ENCODE peak calls at places on chromosome 5, in ten cellular contexts. One of them, this sample, is unnamed.

GRCh38 chr5:5291357-5291756 is 131.1 kb upstream of the ICE1 start:
- DNase-seq in A549: no peak
- DNase-seq in stomach: no peak
- DNase-seq in ovary: peak
- DNase-seq in suprapubic skin: no peak
- DNase-seq in tibial nerve: no peak
- DNase-seq in SK-N-SH: no peak
- DNase-seq in K562: no peak
- DNase-seq in HepG2: no peak
- DNase-seq in transverse colon: no peak
- DNase-seq in this sample: no peak

GRCh38 chr5:170408189-170408588 is 19.0 kb upstream of the KCNMB1 start:
- DNase-seq in A549: no peak
- DNase-seq in stomach: no peak
- DNase-seq in ovary: no peak
- DNase-seq in suprapubic skin: no peak
- DNase-seq in tibial nerve: no peak
- DNase-seq in SK-N-SH: peak
- DNase-seq in K562: no peak
- DNase-seq in HepG2: no peak
- DNase-seq in transverse colon: no peak
- DNase-seq in this sample: no peak

GRCh38 chr5:139600336-139600949 is 39.3 kb downstream of the UBE2D2 start:
- DNase-seq in A549: peak
- DNase-seq in stomach: no peak
- DNase-seq in ovary: no peak
- DNase-seq in suprapubic skin: no peak
- DNase-seq in tibial nerve: no peak
- DNase-seq in SK-N-SH: no peak
- DNase-seq in K562: no peak
- DNase-seq in HepG2: no peak
- DNase-seq in transverse colon: no peak
- DNase-seq in this sample: no peak

GRCh38 chr5:100889165-100889564 is 13.9 kb downstream of the ST8SIA4 start:
- DNase-seq in A549: no peak
- DNase-seq in stomach: no peak
- DNase-seq in ovary: no peak
- DNase-seq in suprapubic skin: no peak
- DNase-seq in tibial nerve: no peak
- DNase-seq in SK-N-SH: no peak
- DNase-seq in K562: no peak
- DNase-seq in HepG2: no peak
- DNase-seq in transverse colon: no peak
- DNase-seq in this sample: no peak

GRCh38 chr5:135587849-135588248 is 9.1 kb upstream of the CXCL14 start:
- DNase-seq in A549: no peak
- DNase-seq in stomach: no peak
- DNase-seq in ovary: no peak
- DNase-seq in suprapubic skin: peak
- DNase-seq in tibial nerve: no peak
- DNase-seq in SK-N-SH: no peak
- DNase-seq in K562: no peak
- DNase-seq in HepG2: no peak
- DNase-seq in transverse colon: no peak
- DNase-seq in this sample: no peak

GRCh38 chr5:67416986-67417385 is 220.4 kb upstream of the CD180 start:
- DNase-seq in A549: no peak
- DNase-seq in stomach: no peak
- DNase-seq in ovary: no peak
- DNase-seq in suprapubic skin: no peak
- DNase-seq in tibial nerve: no peak
- DNase-seq in SK-N-SH: no peak
- DNase-seq in K562: no peak
- DNase-seq in HepG2: no peak
- DNase-seq in transverse colon: no peak
- DNase-seq in this sample: no peak

GRCh38 chr5:138274189-138274853 is at the start of gene GFRA3:
- DNase-seq in A549: no peak
- DNase-seq in stomach: no peak
- DNase-seq in ovary: peak
- DNase-seq in suprapubic skin: no peak
- DNase-seq in tibial nerve: no peak
- DNase-seq in SK-N-SH: peak
- DNase-seq in K562: peak
- DNase-seq in HepG2: no peak
- DNase-seq in transverse colon: no peak
- DNase-seq in this sample: peak

GRCh38 chr5:179806250-179807045 is at the start of gene MGAT4B:
- DNase-seq in A549: no peak
- DNase-seq in stomach: peak
- DNase-seq in ovary: peak
- DNase-seq in suprapubic skin: peak
- DNase-seq in tibial nerve: peak
- DNase-seq in SK-N-SH: peak
- DNase-seq in K562: peak
- DNase-seq in HepG2: no peak
- DNase-seq in transverse colon: peak
- DNase-seq in this sample: peak

GRCh38 chr5:98977723-98978122 is 48.9 kb upstream of the CHD1 start:
- DNase-seq in A549: no peak
- DNase-seq in stomach: peak
- DNase-seq in ovary: no peak
- DNase-seq in suprapubic skin: no peak
- DNase-seq in tibial nerve: no peak
- DNase-seq in SK-N-SH: no peak
- DNase-seq in K562: no peak
- DNase-seq in HepG2: no peak
- DNase-seq in transverse colon: no peak
- DNase-seq in this sample: no peak

GRCh38 chr5:60844429-60844890 is 391 bp upstream of the ELOVL7 start:
- DNase-seq in A549: peak
- DNase-seq in stomach: no peak
- DNase-seq in ovary: no peak
- DNase-seq in suprapubic skin: no peak
- DNase-seq in tibial nerve: no peak
- DNase-seq in SK-N-SH: no peak
- DNase-seq in K562: no peak
- DNase-seq in HepG2: peak
- DNase-seq in transverse colon: no peak
- DNase-seq in this sample: no peak

GRCh38 chr5:175621971-175622370 is 35.9 kb upstream of the HRH2 start:
- DNase-seq in A549: no peak
- DNase-seq in stomach: no peak
- DNase-seq in ovary: no peak
- DNase-seq in suprapubic skin: no peak
- DNase-seq in tibial nerve: no peak
- DNase-seq in SK-N-SH: no peak
- DNase-seq in K562: no peak
- DNase-seq in HepG2: no peak
- DNase-seq in transverse colon: no peak
- DNase-seq in this sample: no peak

GRCh38 chr5:178637356-178638069 is 10.7 kb upstream of the CLK4 start:
- DNase-seq in A549: no peak
- DNase-seq in stomach: no peak
- DNase-seq in ovary: no peak
- DNase-seq in suprapubic skin: no peak
- DNase-seq in tibial nerve: no peak
- DNase-seq in SK-N-SH: no peak
- DNase-seq in K562: no peak
- DNase-seq in HepG2: no peak
- DNase-seq in transverse colon: no peak
- DNase-seq in this sample: no peak

GRCh38 chr5:103456476-103456875 is 106.1 kb downstream of the NUDT12 start:
- DNase-seq in A549: no peak
- DNase-seq in stomach: no peak
- DNase-seq in ovary: no peak
- DNase-seq in suprapubic skin: no peak
- DNase-seq in tibial nerve: no peak
- DNase-seq in SK-N-SH: no peak
- DNase-seq in K562: no peak
- DNase-seq in HepG2: no peak
- DNase-seq in transverse colon: no peak
- DNase-seq in this sample: no peak

GRCh38 chr5:103458497-103459040 is 104.0 kb downstream of the NUDT12 start:
- DNase-seq in A549: no peak
- DNase-seq in stomach: no peak
- DNase-seq in ovary: no peak
- DNase-seq in suprapubic skin: no peak
- DNase-seq in tibial nerve: no peak
- DNase-seq in SK-N-SH: no peak
- DNase-seq in K562: no peak
- DNase-seq in HepG2: no peak
- DNase-seq in transverse colon: no peak
- DNase-seq in this sample: no peak

GRCh38 chr5:103465891-103466290 is 96.7 kb downstream of the NUDT12 start:
- DNase-seq in A549: no peak
- DNase-seq in stomach: no peak
- DNase-seq in ovary: no peak
- DNase-seq in suprapubic skin: no peak
- DNase-seq in tibial nerve: no peak
- DNase-seq in SK-N-SH: no peak
- DNase-seq in K562: no peak
- DNase-seq in HepG2: no peak
- DNase-seq in transverse colon: no peak
- DNase-seq in this sample: no peak

GRCh38 chr5:103464801-103465484 is 97.6 kb downstream of the NUDT12 start:
- DNase-seq in A549: no peak
- DNase-seq in stomach: no peak
- DNase-seq in ovary: no peak
- DNase-seq in suprapubic skin: no peak
- DNase-seq in tibial nerve: no peak
- DNase-seq in SK-N-SH: no peak
- DNase-seq in K562: no peak
- DNase-seq in HepG2: no peak
- DNase-seq in transverse colon: no peak
- DNase-seq in this sample: no peak

DNA sequence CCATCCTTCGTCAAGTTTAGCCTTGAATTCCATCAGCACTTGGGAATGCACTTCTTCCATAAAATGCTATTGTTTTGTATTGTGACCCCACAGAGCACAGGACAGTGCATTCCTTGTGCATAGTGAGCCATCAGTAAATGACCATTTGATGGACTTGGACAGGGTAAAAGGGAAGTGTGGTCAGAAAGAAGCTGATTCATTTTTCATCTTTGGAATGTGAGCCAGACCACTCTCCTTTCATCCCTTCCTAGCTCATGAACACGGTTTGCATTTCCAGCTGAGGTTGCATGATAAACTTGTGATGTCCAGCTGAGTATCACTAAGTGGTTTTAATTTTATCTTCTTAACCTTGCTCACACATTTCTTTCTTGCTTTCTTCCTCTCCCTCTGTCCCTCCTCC is 101.4 kb downstream of the NUDT12 start:
- DNase-seq in A549: no peak
- DNase-seq in stomach: no peak
- DNase-seq in ovary: no peak
- DNase-seq in suprapubic skin: no peak
- DNase-seq in tibial nerve: no peak
- DNase-seq in SK-N-SH: no peak
- DNase-seq in K562: no peak
- DNase-seq in HepG2: no peak
- DNase-seq in transverse colon: no peak
- DNase-seq in this sample: no peak
- TF ChIP-seq EP300 in A549: no peak
- TF ChIP-seq EP300 in stomach: no peak
- TF ChIP-seq EP300 in ovary: no peak
- TF ChIP-seq EP300 in suprapubic skin: no peak
- TF ChIP-seq EP300 in tibial nerve: no peak
- TF ChIP-seq EP300 in SK-N-SH: peak
- TF ChIP-seq EP300 in K562: no peak
- TF ChIP-seq EP300 in HepG2: no peak
- TF ChIP-seq EP300 in transverse colon: no peak
- TF ChIP-seq EP300 in this sample: no peak

GRCh38 chr5:79396265-79396664 is 117.7 kb downstream of the HOMER1 start:
- DNase-seq in A549: no peak
- DNase-seq in stomach: no peak
- DNase-seq in ovary: no peak
- DNase-seq in suprapubic skin: no peak
- DNase-seq in tibial nerve: no peak
- DNase-seq in SK-N-SH: no peak
- DNase-seq in K562: no peak
- DNase-seq in HepG2: no peak
- DNase-seq in transverse colon: no peak
- DNase-seq in this sample: no peak
- TF ChIP-seq EP300 in A549: no peak
- TF ChIP-seq EP300 in stomach: no peak
- TF ChIP-seq EP300 in ovary: no peak
- TF ChIP-seq EP300 in suprapubic skin: no peak
- TF ChIP-seq EP300 in tibial nerve: no peak
- TF ChIP-seq EP300 in SK-N-SH: no peak
- TF ChIP-seq EP300 in K562: no peak
- TF ChIP-seq EP300 in HepG2: no peak
- TF ChIP-seq EP300 in transverse colon: no peak
- TF ChIP-seq EP300 in this sample: no peak

GRCh38 chr5:58755397-58755796 is 172.5 kb downstream of the RAB3C start:
- DNase-seq in A549: no peak
- DNase-seq in stomach: no peak
- DNase-seq in ovary: no peak
- DNase-seq in suprapubic skin: no peak
- DNase-seq in tibial nerve: no peak
- DNase-seq in SK-N-SH: peak
- DNase-seq in K562: no peak
- DNase-seq in HepG2: no peak
- DNase-seq in transverse colon: no peak
- DNase-seq in this sample: no peak
- TF ChIP-seq EP300 in A549: no peak
- TF ChIP-seq EP300 in stomach: no peak
- TF ChIP-seq EP300 in ovary: no peak
- TF ChIP-seq EP300 in suprapubic skin: no peak
- TF ChIP-seq EP300 in tibial nerve: no peak
- TF ChIP-seq EP300 in SK-N-SH: no peak
- TF ChIP-seq EP300 in K562: no peak
- TF ChIP-seq EP300 in HepG2: no peak
- TF ChIP-seq EP300 in transverse colon: no peak
- TF ChIP-seq EP300 in this sample: no peak

DNA sequence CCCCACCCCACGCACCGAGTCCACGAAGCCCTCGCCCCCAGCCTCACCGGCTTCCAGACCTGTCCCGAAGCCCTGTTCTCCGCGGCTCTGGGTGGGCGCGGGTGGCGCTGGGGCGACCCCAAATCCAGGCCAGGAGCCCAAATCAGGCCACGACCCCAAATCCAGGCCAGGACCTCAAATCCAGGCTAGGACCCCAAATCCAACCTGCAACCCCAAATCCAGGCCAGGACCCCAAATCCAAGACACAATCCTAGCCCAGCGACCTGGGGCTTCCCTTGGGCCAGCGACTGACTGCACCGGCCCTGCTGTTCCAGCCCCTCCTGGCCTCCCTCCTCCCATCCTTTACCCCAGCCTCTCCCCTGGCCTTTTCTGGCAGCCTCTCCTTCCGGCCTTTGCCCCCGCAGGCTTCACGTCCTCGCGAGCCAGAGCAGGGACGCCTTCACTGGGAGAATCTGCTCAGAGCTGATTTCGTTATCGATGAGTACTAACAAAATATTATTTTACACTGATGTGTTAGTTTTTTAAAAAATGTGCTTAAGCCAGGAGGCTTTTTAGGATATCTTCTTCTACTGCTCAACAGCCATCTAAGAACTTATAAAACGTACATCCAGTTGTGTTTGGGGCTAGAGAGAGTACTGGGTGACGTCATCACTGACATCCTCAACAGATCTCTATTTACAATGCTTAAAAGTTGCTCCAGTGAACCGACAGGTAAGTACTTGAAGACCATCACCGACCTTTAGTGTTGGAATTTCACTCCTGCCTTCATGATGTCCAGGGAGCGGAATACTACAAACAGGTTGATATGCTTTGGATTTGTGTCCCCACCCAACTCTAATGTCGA is 34.7 kb downstream of the TRIP13 start:
- DNase-seq in A549: no peak
- DNase-seq in stomach: no peak
- DNase-seq in ovary: no peak
- DNase-seq in suprapubic skin: peak
- DNase-seq in tibial nerve: no peak
- DNase-seq in SK-N-SH: no peak
- DNase-seq in K562: no peak
- DNase-seq in HepG2: no peak
- DNase-seq in transverse colon: no peak
- DNase-seq in this sample: peak
- TF ChIP-seq EP300 in A549: no peak
- TF ChIP-seq EP300 in stomach: no peak
- TF ChIP-seq EP300 in ovary: no peak
- TF ChIP-seq EP300 in suprapubic skin: no peak
- TF ChIP-seq EP300 in tibial nerve: no peak
- TF ChIP-seq EP300 in SK-N-SH: no peak
- TF ChIP-seq EP300 in K562: no peak
- TF ChIP-seq EP300 in HepG2: no peak
- TF ChIP-seq EP300 in transverse colon: no peak
- TF ChIP-seq EP300 in this sample: no peak

This sample was measured in sigmoid colon.